ENCODE peak calls at places on chromosome 21, in eight cellular contexts. M is SJCRH30, I is hepatic stellate cell, O is HEK293T, G is HS-5, D is NCI-H510A treated with DMSO at 0.1 percent for 48 hours, E is GM06990, J is body of pancreas. W is an unnamed sample.

GRCh38 chr21:37341254-37341960 is 25.2 kb upstream of the DYRK1A start:
- DNase-seq in E (no peak), O (no peak), D (no peak), I (no peak), G (no peak), M (no peak), J (no peak), W (peak)

GRCh38 chr21:30257773-30258172 is 25.0 kb downstream of the KRTAP24-1 start:
- DNase-seq in E (no peak), M (peak), O (peak), D (no peak), I (peak), J (no peak), G (no peak), W (peak)

GRCh38 chr21:43919871-43920801 is 55.1 kb downstream of the AGPAT3 start:
- DNase-seq in M (no peak), D (no peak), O (no peak), E (peak), J (no peak), G (no peak), I (no peak), W (no peak)

GRCh38 chr21:29867796-29868195 is 72.0 kb downstream of the GRIK1 start:
- DNase-seq in I (no peak), G (no peak), M (no peak), E (no peak), O (no peak), D (no peak), J (no peak), W (no peak)

GRCh38 chr21:27831177-27831576 is 864.3 kb upstream of the ADAMTS5 start:
- DNase-seq in J (no peak), G (no peak), O (no peak), I (no peak), E (no peak), D (no peak), M (no peak), W (no peak)

GRCh38 chr21:14533555-14534400 is 12.3 kb downstream of the SAMSN1 start:
- DNase-seq in I (no peak), G (peak), J (no peak), E (peak), M (no peak), D (no peak), O (no peak), W (peak)

GRCh38 chr21:43193651-43194302 is 25.0 kb downstream of the CRYAA start:
- DNase-seq in I (peak), J (peak), G (peak), M (peak), D (no peak), O (no peak), E (no peak), W (peak)

GRCh38 chr21:41823906-41824305 is 55.2 kb downstream of the PRDM15 start:
- DNase-seq in M (no peak), J (no peak), E (no peak), O (no peak), G (no peak), I (no peak), D (no peak), W (no peak)

GRCh38 chr21:44840771-44841170 is 22.9 kb upstream of the SUMO3 start:
- DNase-seq in M (no peak), D (no peak), G (no peak), J (no peak), I (no peak), O (no peak), E (no peak), W (no peak)

GRCh38 chr21:43893536-43894205 is 28.6 kb downstream of the AGPAT3 start:
- DNase-seq in M (no peak), G (no peak), I (no peak), E (no peak), J (no peak), D (no peak), O (no peak), W (no peak)

GRCh38 chr21:21097425-21097824 is 99.2 kb downstream of the NCAM2 start:
- DNase-seq in E (no peak), I (no peak), G (no peak), J (no peak), O (no peak), M (no peak), D (no peak), W (no peak)

GRCh38 chr21:42923553-42924432 is 1.6 kb downstream of the ERVH48-1 start:
- DNase-seq in J (peak), G (peak), E (peak), O (peak), M (peak), I (peak), D (peak), W (peak)

GRCh38 chr21:32604484-32604883 is 7.7 kb downstream of the CFAP298 start:
- DNase-seq in J (no peak), I (no peak), G (no peak), E (no peak), O (no peak), M (no peak), D (peak), W (no peak)

GRCh38 chr21:45994738-45995685 is 13.4 kb downstream of the COL6A1 start:
- DNase-seq in E (no peak), J (no peak), G (no peak), D (no peak), I (no peak), O (no peak), M (peak), W (no peak)

GRCh38 chr21:45966995-45967394 is 14.6 kb upstream of the COL6A1 start:
- DNase-seq in D (no peak), M (no peak), E (no peak), O (no peak), G (no peak), J (no peak), I (no peak), W (no peak)

GRCh38 chr21:38729745-38730401 is 75.9 kb upstream of the ETS2 start:
- DNase-seq in D (no peak), O (no peak), M (no peak), J (no peak), I (no peak), G (no peak), E (no peak), W (no peak)

GRCh38 chr21:26709090-26709489 is 136.0 kb upstream of the CYYR1 start:
- DNase-seq in J (no peak), G (no peak), M (no peak), D (no peak), O (no peak), I (no peak), E (no peak), W (peak)

GRCh38 chr21:35796834-35797233 is 263.5 kb downstream of the SETD4 start:
- DNase-seq in G (no peak), D (no peak), O (no peak), I (no peak), M (no peak), E (no peak), J (no peak), W (peak)

GRCh38 chr21:26169611-26170470 is 729 bp downstream of the APP start:
- DNase-seq in E (peak), M (peak), D (peak), I (peak), J (peak), O (peak), G (no peak), W (peak)

GRCh38 chr21:46559291-46559983 is 45.4 kb downstream of the S100B start:
- DNase-seq in E (no peak), G (no peak), I (no peak), D (no peak), M (no peak), O (no peak), J (no peak), W (no peak)

GRCh38 chr21:14480601-14481000 is 65.5 kb downstream of the SAMSN1 start:
- DNase-seq in G (no peak), O (no peak), J (no peak), M (no peak), D (no peak), I (no peak), E (peak), W (peak)

GRCh38 chr21:46121286-46122221 is 23.6 kb downstream of the COL6A2 start:
- DNase-seq in M (peak), G (no peak), E (no peak), J (peak), I (no peak), D (no peak), O (no peak), W (no peak)

GRCh38 chr21:32137266-32137665 is 141.6 kb downstream of the MIS18A start:
- DNase-seq in D (no peak), I (no peak), G (no peak), O (no peak), M (peak), E (no peak), J (no peak), W (no peak)

GRCh38 chr21:44706026-44706705 is 5.2 kb downstream of the TSPEAR start:
- DNase-seq in E (no peak), I (no peak), D (no peak), J (no peak), M (no peak), O (no peak), G (no peak), W (no peak)

GRCh38 chr21:46151261-46151988 is 4.0 kb downstream of the FTCD start:
- DNase-seq in M (peak), E (peak), G (no peak), J (peak), I (no peak), O (no peak), D (no peak), W (no peak)

GRCh38 chr21:35648512-35648911 is 411.8 kb downstream of the SETD4 start:
- DNase-seq in D (peak), M (no peak), J (peak), O (no peak), G (no peak), E (no peak), I (no peak), W (peak)

GRCh38 chr21:26169061-26169610 is 1.4 kb downstream of the APP start:
- DNase-seq in I (peak), J (peak), D (peak), E (no peak), G (no peak), M (peak), O (peak), W (peak)

GRCh38 chr21:39061766-39062165 is 121.5 kb downstream of the PSMG1 start:
- DNase-seq in E (no peak), J (no peak), G (no peak), I (no peak), D (no peak), O (no peak), M (no peak), W (no peak)

GRCh38 chr21:32096411-32096810 is 182.4 kb downstream of the MIS18A start:
- DNase-seq in I (no peak), J (no peak), O (peak), G (no peak), E (no peak), D (peak), M (peak), W (peak)

GRCh38 chr21:45865106-45865835 is 116.3 kb upstream of the COL6A1 start:
- DNase-seq in O (no peak), I (peak), G (peak), M (peak), E (no peak), D (no peak), J (no peak), W (peak)

GRCh38 chr21:43812139-43812821 is 22.9 kb downstream of the RRP1 start:
- DNase-seq in D (peak), O (no peak), M (no peak), I (peak), J (no peak), G (no peak), E (no peak), W (no peak)

GRCh38 chr21:27649746-27650145 is 682.9 kb upstream of the ADAMTS5 start:
- DNase-seq in M (no peak), E (no peak), D (no peak), J (no peak), G (no peak), O (no peak), I (no peak), W (no peak)

GRCh38 chr21:36647279-36648093 is 51.4 kb upstream of the SIM2 start:
- DNase-seq in D (no peak), O (no peak), M (peak), J (no peak), E (no peak), G (no peak), I (peak), W (peak)

GRCh38 chr21:46425566-46425965 is 33.1 kb upstream of the DIP2A start:
- DNase-seq in M (no peak), D (peak), E (no peak), O (no peak), G (no peak), J (no peak), I (no peak), W (no peak)

GRCh38 chr21:25997788-25998611 is 172.6 kb downstream of the APP start:
- DNase-seq in I (no peak), O (no peak), D (peak), G (no peak), M (peak), E (no peak), J (peak), W (peak)

GRCh38 chr21:44391345-44392091 is 38.1 kb downstream of the TRPM2 start:
- DNase-seq in G (no peak), E (no peak), M (no peak), O (no peak), I (no peak), D (no peak), J (no peak), W (no peak)

GRCh38 chr21:29300547-29301138 is 1.9 kb downstream of the BACH1 start:
- DNase-seq in G (no peak), E (peak), M (no peak), D (peak), J (no peak), O (no peak), I (no peak), W (peak)

GRCh38 chr21:31198575-31198974 is 145.5 kb downstream of the TIAM1 start:
- DNase-seq in D (peak), M (no peak), E (no peak), J (no peak), I (peak), O (peak), G (peak), W (peak)

W was measured in PC-3.